ENCODE peak calls at places on chromosomes 13 and 19, in five cellular contexts. D, E, J, M and T are unnamed samples.

GRCh38 chr13:98083507-98083906 is 59.4 kb upstream of the FARP1 start:
- DNase-seq in M (no peak), J (no peak), E (no peak), D (no peak), T (no peak)

GRCh38 chr13:52405369-52405766 is 604 bp downstream of the THSD1 start:
- DNase-seq in E (no peak), D (no peak), M (no peak), J (no peak), T (peak)

GRCh38 chr13:91155512-91156114 is 191.9 kb upstream of the MIR17HG start:
- DNase-seq in J (no peak), E (no peak), M (no peak), D (no peak), T (no peak)

GRCh38 chr13:26710166-26710565 is 50.4 kb downstream of the GPR12 start:
- DNase-seq in M (no peak), J (no peak), E (no peak), D (no peak), T (no peak)

GRCh38 chr13:103431880-103432279 is 365.7 kb upstream of the SLC10A2 start:
- DNase-seq in E (no peak), M (no peak), D (no peak), J (no peak), T (no peak)

GRCh38 chr19:11479470-11480080 is 1.3 kb downstream of the ELAVL3 start:
- DNase-seq in M (no peak), J (peak), E (peak), D (peak), T (peak)

GRCh38 chr13:59665736-59666135 is 498.0 kb downstream of the DIAPH3 start:
- DNase-seq in J (no peak), M (no peak), E (no peak), D (no peak), T (no peak)

GRCh38 chr19:10104665-10105221 is 1.4 kb upstream of the PPAN start:
- DNase-seq in E (peak), M (peak), J (no peak), D (no peak), T (no peak)

GRCh38 chr19:6458695-6459355 is 767 bp downstream of the SLC25A23 start:
- DNase-seq in M (no peak), J (no peak), E (peak), D (no peak), T (peak)

GRCh38 chr13:44373601-44374347 is at the start of gene SERP2:
- DNase-seq in J (no peak), M (no peak), D (peak), E (no peak), T (peak)

GRCh38 chr13:26500618-26501320 is 56.7 kb upstream of the WASF3 start:
- DNase-seq in D (no peak), E (no peak), J (no peak), M (no peak), T (no peak)

GRCh38 chr13:99829156-99829555 is 142.4 kb downstream of the ZIC5 start:
- DNase-seq in E (no peak), D (no peak), M (no peak), J (no peak), T (no peak)

GRCh38 chr13:45196622-45197021 is 4.2 kb downstream of the KCTD4 start:
- DNase-seq in J (no peak), D (no peak), M (no peak), E (peak), T (no peak)

GRCh38 chr13:89937420-89937819 is 1410.1 kb upstream of the MIR17HG start:
- DNase-seq in E (no peak), D (no peak), J (no peak), M (no peak), T (no peak)

GRCh38 chr13:41520016-41520698 is 62.8 kb downstream of the RGCC start:
- DNase-seq in E (no peak), J (no peak), D (no peak), M (no peak), T (no peak)

GRCh38 chr13:63706751-63707150 is 2291.1 kb upstream of the PCDH20 start:
- DNase-seq in J (no peak), E (no peak), M (no peak), D (no peak), T (no peak)

DNA sequence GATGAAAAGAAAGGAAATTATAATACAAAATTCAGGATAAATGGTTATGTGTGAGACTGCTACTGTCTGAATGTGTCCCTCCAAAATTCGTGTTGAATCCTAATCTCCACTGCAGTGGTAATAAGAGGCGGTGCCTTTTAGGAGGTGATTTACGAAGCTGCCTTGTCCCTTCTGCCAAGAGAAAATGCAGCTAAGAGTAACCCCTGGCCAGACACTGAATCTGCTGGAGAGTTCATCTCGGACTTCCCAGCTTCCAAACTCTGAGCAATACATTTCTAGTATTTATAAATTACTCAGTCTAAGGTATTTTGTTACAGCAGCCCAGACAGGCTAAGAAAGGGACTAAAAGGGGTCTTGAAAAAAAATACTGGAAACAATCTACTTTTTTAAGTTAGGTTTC is 152.6 kb downstream of the KLF12 start:
- DNase-seq in E (no peak), J (no peak), M (no peak), D (no peak), T (no peak)
- TF ChIP-seq ATF2 in E (no peak), J (no peak), M (no peak), D (no peak), T (no peak)

GRCh38 chr19:40623403-40624239 is 22.5 kb downstream of the LTBP4 start:
- DNase-seq in E (peak), D (no peak), J (peak), M (no peak), T (peak)
- TF ChIP-seq MAX in E (peak), D (no peak), J (no peak), M (no peak), T (peak)

DNA sequence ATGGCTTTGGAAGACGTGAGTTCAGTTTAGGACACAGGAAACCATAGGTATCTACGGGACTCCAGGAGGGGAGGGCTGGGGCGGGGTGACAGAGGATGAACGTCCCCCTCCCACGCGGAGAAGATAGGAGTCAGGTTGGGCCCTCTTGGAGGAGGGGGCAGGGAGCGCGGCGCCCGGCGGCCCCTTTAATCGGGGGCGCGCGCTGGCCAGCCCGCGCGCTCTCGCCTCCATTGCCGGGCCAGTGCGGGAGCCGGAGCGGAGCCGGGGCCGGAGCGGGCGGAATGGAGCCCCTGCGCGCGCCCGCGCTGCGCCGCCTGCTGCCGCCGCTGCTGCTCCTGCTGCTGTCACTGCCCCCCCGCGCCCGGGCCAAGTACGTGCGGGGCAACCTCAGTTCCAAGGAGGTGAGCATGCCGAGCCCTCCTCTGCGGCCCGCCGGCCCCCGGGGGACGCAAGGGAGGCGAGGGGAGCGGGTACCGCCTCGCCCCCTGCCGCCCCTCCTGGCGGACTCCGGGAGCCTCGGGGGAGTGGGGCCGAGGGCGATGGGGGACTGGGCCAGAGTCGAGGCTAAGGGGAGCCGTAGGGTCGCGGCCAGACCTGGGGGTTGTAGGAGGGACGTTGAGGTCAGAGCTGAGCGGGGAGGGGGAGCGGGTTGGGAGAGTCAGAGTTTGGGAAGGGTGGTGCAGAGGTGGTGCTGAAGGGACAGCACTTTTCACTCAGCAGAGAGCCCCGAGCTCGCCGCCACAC is at the start of gene TMEM145:
- DNase-seq in E (peak), J (no peak), M (no peak), D (no peak), T (peak)
- TF ChIP-seq CTCF in E (peak), J (peak), M (no peak), D (no peak), T (no peak)

DNA sequence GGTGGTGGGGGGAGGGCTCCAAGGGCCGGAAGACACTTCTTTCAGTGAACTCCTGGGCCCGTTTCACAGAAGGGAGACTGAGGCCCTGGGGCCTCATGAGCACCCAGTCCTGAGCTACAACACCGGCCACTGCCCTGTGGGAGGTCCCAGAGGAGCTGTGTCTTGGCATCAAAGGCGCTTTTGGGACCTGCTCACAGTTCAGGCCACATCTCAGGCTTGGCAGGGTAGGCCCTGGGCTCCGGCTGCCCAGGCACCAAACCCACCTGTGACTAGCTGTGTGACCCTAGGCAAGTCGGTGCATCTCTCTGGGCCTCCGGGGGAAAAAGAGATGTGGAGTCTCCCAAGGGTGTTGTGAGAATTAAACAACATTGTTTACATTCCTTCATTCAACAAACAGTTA is 29.5 kb downstream of the NFILZ start:
- DNase-seq in E (no peak), J (no peak), M (no peak), D (no peak), T (no peak)
- TF ChIP-seq ATF2 in E (no peak), J (no peak), M (no peak), D (no peak), T (no peak)

GRCh38 chr13:30355405-30355741 is 48.0 kb upstream of the KATNAL1 start:
- DNase-seq in D (no peak), E (peak), M (no peak), J (peak), T (peak)
- TF ChIP-seq MAX in D (no peak), E (no peak), M (no peak), J (no peak), T (no peak)

DNA sequence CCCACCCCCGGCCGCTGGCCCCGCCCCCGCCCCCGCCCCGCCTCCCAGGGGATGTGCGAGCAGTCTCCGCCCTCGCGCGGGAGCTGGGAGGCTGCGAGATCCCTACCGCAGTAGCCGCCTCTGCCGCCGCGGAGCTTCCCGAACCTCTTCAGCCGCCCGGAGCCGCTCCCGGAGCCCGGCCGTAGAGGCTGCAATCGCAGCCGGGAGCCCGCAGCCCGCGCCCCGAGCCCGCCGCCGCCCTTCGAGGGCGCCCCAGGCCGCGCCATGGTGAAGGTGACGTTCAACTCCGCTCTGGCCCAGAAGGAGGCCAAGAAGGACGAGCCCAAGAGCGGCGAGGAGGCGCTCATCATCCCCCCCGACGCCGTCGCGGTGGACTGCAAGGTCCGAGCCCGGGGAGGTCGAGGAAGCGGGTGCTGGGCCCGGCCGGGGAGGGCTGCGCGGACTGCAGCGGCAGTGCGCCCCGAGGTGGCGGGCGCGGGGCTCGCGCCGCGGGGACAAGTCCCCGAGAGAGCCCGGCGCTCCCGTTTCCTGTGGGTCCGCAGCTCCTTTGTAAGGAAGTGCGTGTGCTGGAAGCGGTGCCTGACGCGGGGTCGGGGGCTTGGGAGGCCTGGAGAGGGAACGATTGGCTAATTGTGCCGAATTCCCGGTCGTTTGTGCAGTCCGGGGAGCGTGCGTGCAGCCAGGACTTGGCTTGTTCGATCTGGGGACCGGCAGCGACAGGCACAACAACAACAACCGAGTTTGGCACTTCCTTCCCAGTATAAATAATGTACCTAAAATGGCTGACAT is at the start of gene ITM2B:
- DNase-seq in J (peak), E (peak), M (no peak), D (no peak), T (peak)
- TF ChIP-seq CTCF in J (peak), E (peak), M (peak), D (peak), T (no peak)